ENCODE peak calls at places on chromosomes 6 and 20, in eight cellular contexts. Y is prostate gland, M is HCT116, G is A549, K is heart left ventricle, F is spleen, N is Peyer's patch, V is ovary. J is an unnamed sample.
A peak's percentile ranks its signal among the peaks of the same experiment; 100 is the strongest.

GRCh38 chr20:51800769-51801219 is 1.5 kb downstream of the SALL4 start:
- DNase-seq in Y (peak; percentile 27), M (no peak), G (peak; percentile 28), K (peak; percentile 26), F (no peak), N (no peak), V (no peak), J (no peak)

GRCh38 chr6:149867876-149868640 is 3.9 kb upstream of the LRP11 start:
- DNase-seq in Y (no peak), M (no peak), G (no peak), K (no peak), F (no peak), N (no peak), V (no peak), J (no peak)

GRCh38 chr6:15230827-15231226 is 15.0 kb upstream of the JARID2 start:
- DNase-seq in Y (no peak), M (no peak), G (no peak), K (no peak), F (no peak), N (no peak), V (no peak), J (no peak)

GRCh38 chr6:74577619-74578018 is 628.2 kb downstream of the COL12A1 start:
- DNase-seq in Y (no peak), M (no peak), G (no peak), K (no peak), F (no peak), N (no peak), V (no peak), J (no peak)

GRCh38 chr6:16136536-16137450 is 7.9 kb downstream of the MYLIP start:
- DNase-seq in Y (peak; percentile 13), M (peak; percentile 21), G (no peak), K (no peak), F (no peak), N (no peak), V (no peak), J (no peak)

GRCh38 chr6:31356216-31356945 is 598 bp downstream of the HLA-B start:
- DNase-seq in Y (no peak), M (no peak), G (no peak), K (peak; percentile 74), F (peak; percentile 90), N (peak; percentile 72), V (peak; percentile 38), J (peak; percentile 51)

GRCh38 chr6:124870611-124871201 is 91.5 kb upstream of the RNF217 start:
- DNase-seq in Y (no peak), M (peak; percentile 21), G (no peak), K (no peak), F (no peak), N (no peak), V (no peak), J (no peak)

GRCh38 chr6:150485559-150486517 is 113.8 kb upstream of the PLEKHG1 start:
- DNase-seq in Y (no peak), M (no peak), G (no peak), K (no peak), F (no peak), N (no peak), V (no peak), J (no peak)

GRCh38 chr20:6492396-6493055 is 275.0 kb upstream of the BMP2 start:
- DNase-seq in Y (no peak), M (no peak), G (no peak), K (no peak), F (no peak), N (no peak), V (no peak), J (no peak)

GRCh38 chr20:48638546-48638945 is 189.3 kb downstream of the PREX1 start:
- DNase-seq in Y (no peak), M (peak; percentile 16), G (no peak), K (no peak), F (peak; percentile 58), N (no peak), V (no peak), J (no peak)
- TF ChIP-seq POLR2A in Y (no peak), M (no peak), G (no peak), K (no peak), F (no peak), N (no peak), V (no peak), J (no peak)

GRCh38 chr6:41787219-41787917 is at the start of gene TOMM6:
- DNase-seq in Y (peak; percentile 95), M (peak; percentile 88), G (peak; percentile 70), K (peak; percentile 96), F (peak; percentile 99), N (peak; percentile 98), V (peak; percentile 95), J (peak; percentile 94)
- TF ChIP-seq POLR2A in Y (peak; percentile 82), M (peak; percentile 92), G (peak; percentile 63), K (no peak), F (peak; percentile 22), N (peak; percentile 67), V (peak; percentile 85), J (peak; percentile 68)

GRCh38 chr20:30376767-30377658 is 880.5 kb upstream of the DEFB115 start:
- DNase-seq in Y (peak; percentile 82), M (peak; percentile 68), G (peak; percentile 67), K (peak; percentile 90), F (peak; percentile 94), N (peak; percentile 97), V (peak; percentile 68), J (peak; percentile 40)
- TF ChIP-seq POLR2A in Y (peak; percentile 38), M (peak; percentile 72), G (peak; percentile 75), K (no peak), F (no peak), N (peak; percentile 40), V (no peak), J (no peak)

GRCh38 chr6:7050911-7051779 is 56.6 kb upstream of the RREB1 start:
- DNase-seq in Y (peak; percentile 21), M (no peak), G (no peak), K (peak; percentile 60), F (peak; percentile 91), N (peak; percentile 85), V (peak; percentile 39), J (peak; percentile 21)
- TF ChIP-seq POLR2A in Y (no peak), M (no peak), G (no peak), K (no peak), F (no peak), N (peak; percentile 51), V (no peak), J (no peak)

GRCh38 chr20:3240776-3241363 is 1.9 kb upstream of the SLC4A11 start:
- DNase-seq in Y (no peak), M (no peak), G (no peak), K (no peak), F (no peak), N (peak; percentile 39), V (no peak), J (no peak)

GRCh38 chr20:3239867-3240775 is 1.1 kb upstream of the SLC4A11 start:
- DNase-seq in Y (no peak), M (no peak), G (no peak), K (no peak), F (peak; percentile 71), N (peak; percentile 39), V (no peak), J (no peak)

GRCh38 chr20:3238616-3239025 is 369 bp downstream of the SLC4A11 start:
- DNase-seq in Y (peak; percentile 36), M (no peak), G (peak; percentile 59), K (no peak), F (no peak), N (peak; percentile 56), V (no peak), J (no peak)

GRCh38 chr20:3237958-3238615 is 903 bp downstream of the SLC4A11 start:
- DNase-seq in Y (no peak), M (no peak), G (no peak), K (no peak), F (no peak), N (peak; percentile 52), V (no peak), J (no peak)

GRCh38 chr20:3239026-3239866 is at the start of gene SLC4A11:
- DNase-seq in Y (peak; percentile 58), M (peak; percentile 54), G (peak; percentile 83), K (peak; percentile 70), F (peak; percentile 82), N (peak; percentile 83), V (no peak), J (no peak)
- TF ChIP-seq POLR2A in Y (no peak), M (no peak), G (peak; percentile 42), K (no peak), F (no peak), N (no peak), V (no peak), J (no peak)

J was measured in uterus.